ENCODE peak calls at places on chromosomes 16 and 17, in six cellular contexts. B is activated CD4-positive, alpha-beta T cell treated with anti-CD3 and anti-CD28 coated beads, Interleukin-2, amount 50 U/mL, for 1 hour; O is SJSA1; Z is hypothalamus; N is fibroblast of pulmonary artery; I is ascending aorta. A is an unnamed sample.

GRCh38 chr16:46996391-46996790 is 22.9 kb upstream of the DNAJA2 start:
- DNase-seq in B (no peak), O (no peak), Z (no peak), N (peak), I (no peak), A (no peak)

GRCh38 chr17:40515491-40516041 is 14.1 kb upstream of the TNS4 start:
- DNase-seq in B (peak), O (no peak), Z (no peak), N (no peak), I (no peak), A (no peak)

GRCh38 chr16:28104404-28104803 is 40.9 kb upstream of the GSG1L start:
- DNase-seq in B (no peak), O (no peak), Z (no peak), N (no peak), I (no peak), A (no peak)

GRCh38 chr17:64964796-64965195 is 45.5 kb upstream of the LRRC37A3 start:
- DNase-seq in B (no peak), O (no peak), Z (no peak), N (no peak), I (no peak), A (no peak)

GRCh38 chr16:84718-85452 is 6.9 kb downstream of the MPG start:
- DNase-seq in B (no peak), O (peak), Z (no peak), N (peak), I (peak), A (peak)

GRCh38 chr17:58337126-58337599 is 8.6 kb upstream of the TSPOAP1 start:
- DNase-seq in B (peak), O (no peak), Z (no peak), N (no peak), I (no peak), A (no peak)

GRCh38 chr16:87626905-87627304 is 24.6 kb downstream of the JPH3 start:
- DNase-seq in B (no peak), O (no peak), Z (no peak), N (no peak), I (no peak), A (no peak)

GRCh38 chr17:9256944-9257629 is 235.8 kb downstream of the NTN1 start:
- DNase-seq in B (no peak), O (peak), Z (no peak), N (no peak), I (no peak), A (no peak)

GRCh38 chr16:20612551-20613470 is 36.6 kb upstream of the ACSM2B start:
- DNase-seq in B (no peak), O (no peak), Z (no peak), N (no peak), I (peak), A (no peak)

GRCh38 chr16:55754056-55754455 is 78.8 kb downstream of the CES1 start:
- DNase-seq in B (no peak), O (no peak), Z (no peak), N (no peak), I (no peak), A (no peak)

GRCh38 chr16:3570420-3571062 is 6.7 kb downstream of the NLRC3 start:
- DNase-seq in B (no peak), O (no peak), Z (no peak), N (no peak), I (no peak), A (no peak)

GRCh38 chr17:68613739-68614298 is 12.7 kb upstream of the FAM20A start:
- DNase-seq in B (no peak), O (no peak), Z (no peak), N (peak), I (no peak), A (no peak)

GRCh38 chr17:67602974-67603373 is 114.8 kb upstream of the NOL11 start:
- DNase-seq in B (peak), O (no peak), Z (no peak), N (peak), I (no peak), A (no peak)

GRCh38 chr17:37339321-37339720 is 36.5 kb upstream of the C17orf78 start:
- DNase-seq in B (no peak), O (no peak), Z (no peak), N (peak), I (no peak), A (no peak)

GRCh38 chr17:28497931-28498330 is 8.2 kb upstream of the FOXN1 start:
- DNase-seq in B (no peak), O (no peak), Z (no peak), N (no peak), I (no peak), A (no peak)

GRCh38 chr16:56202036-56202435 is 10.7 kb downstream of the GNAO1 start:
- DNase-seq in B (no peak), O (peak), Z (no peak), N (no peak), I (no peak), A (no peak)

GRCh38 chr16:19173649-19174383 is 5.8 kb downstream of the SYT17 start:
- DNase-seq in B (no peak), O (no peak), Z (no peak), N (no peak), I (no peak), A (no peak)

GRCh38 chr17:47692137-47692894 is 1.6 kb upstream of the TBKBP1 start:
- DNase-seq in B (no peak), O (no peak), Z (no peak), N (no peak), I (no peak), A (no peak)

GRCh38 chr17:17964710-17965109 is 7.5 kb downstream of the TOM1L2 start:
- DNase-seq in B (no peak), O (no peak), Z (no peak), N (no peak), I (no peak), A (no peak)

GRCh38 chr16:9116141-9116540 is 24.7 kb downstream of the HAPSTR1 start:
- DNase-seq in B (no peak), O (no peak), Z (no peak), N (no peak), I (no peak), A (no peak)

GRCh38 chr16:11056989-11057645 is 112.8 kb downstream of the CLEC16A start:
- DNase-seq in B (no peak), O (no peak), Z (no peak), N (no peak), I (no peak), A (no peak)

GRCh38 chr16:3127745-3128144 is 7.1 kb upstream of the ZNF213 start:
- DNase-seq in B (no peak), O (no peak), Z (no peak), N (no peak), I (no peak), A (no peak)

GRCh38 chr17:64459284-64459747 is 10.4 kb downstream of the MILR1 start:
- DNase-seq in B (no peak), O (peak), Z (no peak), N (peak), I (no peak), A (no peak)

GRCh38 chr17:17467720-17468119 is 9.1 kb upstream of the MED9 start:
- DNase-seq in B (no peak), O (no peak), Z (no peak), N (no peak), I (no peak), A (no peak)

GRCh38 chr17:20852541-20853370 is 190.1 kb downstream of the USP22 start:
- DNase-seq in B (no peak), O (no peak), Z (no peak), N (no peak), I (no peak), A (no peak)

GRCh38 chr17:68057531-68057952 is 22.0 kb downstream of the KPNA2 start:
- DNase-seq in B (peak), O (no peak), Z (no peak), N (peak), I (no peak), A (no peak)

GRCh38 chr16:22327446-22327775 is 30.2 kb downstream of the POLR3E start:
- DNase-seq in B (no peak), O (no peak), Z (no peak), N (no peak), I (no peak), A (no peak)

GRCh38 chr17:265726-266125 is 84.3 kb upstream of the DOC2B start:
- DNase-seq in B (no peak), O (no peak), Z (no peak), N (no peak), I (no peak), A (no peak)

GRCh38 chr17:81480140-81480917 is 32.3 kb downstream of the ACTG1 start:
- DNase-seq in B (no peak), O (peak), Z (no peak), N (peak), I (no peak), A (no peak)

GRCh38 chr16:85750827-85751641 is at the start of gene C16orf74:
- DNase-seq in B (no peak), O (peak), Z (no peak), N (peak), I (no peak), A (no peak)

GRCh38 chr16:27721548-27722265 is 171.8 kb downstream of the KATNIP start:
- DNase-seq in B (no peak), O (no peak), Z (no peak), N (peak), I (no peak), A (no peak)

GRCh38 chr16:89687092-89687940 is 827 bp downstream of the CDK10 start:
- DNase-seq in B (no peak), O (peak), Z (no peak), N (peak), I (no peak), A (no peak)

GRCh38 chr17:38591759-38592241 is 14.0 kb downstream of the SRCIN1 start:
- DNase-seq in B (no peak), O (no peak), Z (no peak), N (peak), I (no peak), A (no peak)

GRCh38 chr16:66473654-66474519 is 46.8 kb downstream of the BEAN1 start:
- DNase-seq in B (no peak), O (no peak), Z (no peak), N (no peak), I (no peak), A (no peak)

A was measured in GOT3.